ENCODE peak calls at places on chromosomes 7 and 10, in ten cellular contexts. T, M, Y, O, Z, L, W, H, K and V are unnamed samples. For H3K4me1, the result is how much of the 10 kb centered on the place peaks cover.

GRCh38 chr7:143368387-143368786 is 5.9 kb upstream of the FAM131B start:
- DNase-seq in H (no peak), Y (no peak), K (no peak), Z (no peak), L (no peak), T (no peak), M (no peak), W (no peak), O (no peak), V (no peak)

GRCh38 chr7:50416509-50417299 is 33.4 kb downstream of the FIGNL1 start:
- DNase-seq in L (no peak), K (no peak), T (no peak), M (no peak), H (peak), Z (no peak), Y (no peak), O (no peak), W (no peak), V (no peak)

GRCh38 chr10:106819490-106819889 is 345.0 kb downstream of the SORCS1 start:
- DNase-seq in Z (no peak), W (no peak), H (no peak), O (no peak), M (no peak), K (no peak), T (no peak), L (no peak), Y (no peak), V (no peak)

GRCh38 chr7:936131-937054 is 18.1 kb downstream of the ADAP1 start:
- DNase-seq in L (peak), O (no peak), W (peak), Z (no peak), H (no peak), T (no peak), Y (no peak), K (peak), M (peak), V (peak)

GRCh38 chr10:84337199-84337598 is 8.8 kb downstream of the CCSER2 start:
- DNase-seq in K (no peak), O (no peak), W (peak), M (no peak), T (no peak), Y (no peak), Z (no peak), L (no peak), H (no peak), V (no peak)

GRCh38 chr7:140646931-140647647 is 6.5 kb upstream of the DENND2A start:
- DNase-seq in M (peak), K (peak), L (peak), Y (no peak), H (peak), Z (peak), W (peak), O (no peak), T (peak), V (no peak)

GRCh38 chr10:84177541-84178386 is 4.2 kb downstream of the GPR15LG start:
- DNase-seq in K (no peak), O (no peak), Y (no peak), M (no peak), H (no peak), L (no peak), W (no peak), Z (no peak), T (no peak), V (peak)

GRCh38 chr10:1036341-1036791 is 10.7 kb upstream of the IDI2 start:
- DNase-seq in Y (no peak), H (no peak), L (no peak), Z (no peak), O (no peak), M (no peak), K (no peak), W (peak), T (no peak), V (no peak)

GRCh38 chr10:122321960-122322359 is 50.9 kb downstream of the BTBD16 start:
- DNase-seq in Y (no peak), L (no peak), T (no peak), W (no peak), M (no peak), Z (no peak), H (no peak), K (no peak), O (no peak), V (no peak)

GRCh38 chr10:69908071-69908470 is 106.4 kb downstream of the COL13A1 start:
- DNase-seq in O (no peak), M (no peak), W (no peak), T (no peak), H (no peak), K (no peak), Y (no peak), L (no peak), Z (no peak), V (no peak)

DNA sequence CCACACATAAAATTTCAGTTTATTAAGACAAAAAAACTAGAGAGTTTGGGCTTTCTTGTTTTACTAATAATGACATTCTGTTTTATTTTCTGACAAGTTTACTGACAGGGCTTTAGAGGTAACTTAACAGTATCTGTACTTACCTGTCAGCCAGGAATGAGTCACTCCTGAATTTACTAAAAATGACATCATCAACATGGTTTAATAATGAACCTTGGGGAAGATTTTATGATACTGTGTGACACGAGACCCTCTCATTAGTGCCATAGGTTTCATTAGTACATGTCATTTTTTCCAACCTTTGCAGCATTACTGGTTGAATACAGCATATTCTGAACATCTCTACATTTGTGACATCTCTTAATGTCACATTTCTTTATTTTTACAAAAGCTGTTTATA is 131.1 kb downstream of the KCND2 start:
- DNase-seq in O (no peak), W (no peak), M (no peak), K (no peak), Z (no peak), H (no peak), T (no peak), L (no peak), Y (no peak), V (no peak)
- H3K27ac ChIP-seq in O (no peak), W (no peak), M (no peak), K (no peak), Z (no peak), H (peak), T (no peak), L (no peak), Y (no peak), V (no peak)

DNA sequence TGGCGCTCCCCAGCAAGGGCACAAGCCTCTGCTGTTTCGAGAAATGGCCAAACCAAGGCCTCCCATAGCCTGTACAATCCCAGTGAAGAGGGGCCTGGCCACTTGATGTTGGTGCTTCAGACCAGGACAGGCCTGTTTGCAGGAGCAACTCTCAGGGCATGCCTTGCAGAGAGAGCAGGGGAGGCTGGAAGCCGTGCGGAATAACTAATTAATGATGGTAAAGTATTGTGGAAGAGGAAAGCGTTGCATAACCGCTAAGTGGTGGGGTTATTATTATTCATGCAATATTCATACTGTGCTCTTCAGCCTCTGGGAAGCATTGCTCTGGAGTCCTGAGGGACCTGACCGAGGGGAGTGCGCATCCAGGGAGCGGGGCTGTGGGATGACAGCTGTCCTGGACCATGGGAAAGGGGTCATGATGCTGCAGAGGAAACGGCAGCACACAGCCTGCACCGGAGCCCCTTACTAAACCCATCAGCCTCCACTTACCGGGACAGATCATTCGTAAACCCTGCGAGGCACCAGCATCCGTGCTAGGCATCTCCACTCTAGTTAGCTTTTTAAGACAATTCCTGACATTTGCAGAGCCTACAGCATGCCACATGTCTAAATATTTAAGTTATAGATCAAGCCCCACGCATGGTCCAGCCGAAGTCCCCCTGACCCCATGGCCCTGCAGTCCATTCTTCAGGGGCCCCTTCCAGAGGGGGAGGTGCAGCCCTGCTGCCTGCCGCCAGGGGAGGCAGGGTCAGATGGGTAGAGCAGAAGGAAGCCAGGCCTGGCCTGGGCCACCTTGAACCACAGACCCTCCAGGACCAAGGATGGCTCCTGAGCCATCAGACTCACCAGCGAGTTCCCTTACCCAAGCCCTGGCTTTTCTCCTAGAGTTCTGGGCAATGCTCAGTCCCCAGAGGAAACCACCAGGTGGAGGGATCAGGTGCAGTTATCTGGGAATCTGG is 11.6 kb downstream of the TMEM273 start:
- DNase-seq in W (no peak), T (no peak), M (no peak), O (no peak), K (no peak), L (no peak), Z (no peak), Y (no peak), H (no peak), V (peak)
- TF ChIP-seq POLR2A in W (no peak), T (no peak), M (no peak), O (no peak), K (no peak), L (no peak), Z (no peak), Y (no peak), H (no peak), V (no peak)

GRCh38 chr10:59857049-59857448 is 49.3 kb downstream of the CCDC6 start:
- DNase-seq in T (no peak), Z (no peak), M (no peak), O (no peak), Y (no peak), W (peak), L (no peak), H (no peak), K (no peak), V (no peak)
- H3K4me1 ChIP-seq in T (under half), Z (under half), M (half or more), O (half or more), Y (under half), W (under half), L (half or more), H (under half), K (under half), V (under half)

DNA sequence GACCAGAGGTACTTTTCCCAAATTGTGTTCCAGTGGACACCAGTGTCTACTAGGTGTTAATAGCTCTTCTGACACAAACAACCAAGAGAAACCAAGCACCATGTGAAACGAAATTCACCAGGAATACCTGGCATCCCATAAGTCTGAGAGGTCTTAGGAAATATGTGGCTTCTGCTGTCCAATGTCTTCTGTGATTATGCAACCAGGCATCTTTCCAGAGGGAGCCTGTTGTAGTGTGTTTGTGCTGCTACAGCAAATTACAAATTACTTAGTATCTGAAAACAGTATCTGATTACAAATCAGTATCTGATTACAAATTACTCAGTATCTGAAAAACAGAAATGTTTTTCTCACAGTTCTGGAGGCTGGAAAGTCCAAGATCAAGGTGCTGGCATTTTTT is 133.6 kb upstream of the NPVF start:
- DNase-seq in K (no peak), W (no peak), H (peak), L (no peak), Y (no peak), T (no peak), O (no peak), Z (no peak), M (no peak), V (no peak)
- H3K27ac ChIP-seq in K (no peak), W (no peak), H (no peak), L (no peak), Y (no peak), T (no peak), O (no peak), Z (no peak), M (no peak), V (no peak)